ENCODE peak calls at places on chromosomes 1 and 21, in seven cellular contexts. M is HTR-8/SVneo, S is HEK293T, K is brain microvascular endothelial cell, G is lower lobe of right lung, W is ureter, F is omental fat pad. Y is an unnamed sample.

GRCh38 chr1:205375816-205376545 is 19.3 kb upstream of the KLHDC8A start:
- DNase-seq in M (peak), S (peak), K (peak), G (no peak), W (no peak), F (no peak), Y (peak)

GRCh38 chr21:26883768-26884167 is 38.6 kb upstream of the ADAMTS1 start:
- DNase-seq in M (no peak), S (no peak), K (no peak), G (no peak), W (no peak), F (no peak), Y (no peak)

GRCh38 chr1:185017338-185017737 is 28.0 kb upstream of the RNF2 start:
- DNase-seq in M (peak), S (no peak), K (peak), G (no peak), W (no peak), F (no peak), Y (no peak)

GRCh38 chr1:206112600-206113301 is 4.4 kb downstream of the AVPR1B start:
- DNase-seq in M (no peak), S (no peak), K (no peak), G (peak), W (no peak), F (no peak), Y (peak)

GRCh38 chr1:201198598-201198997 is 8.0 kb downstream of the IGFN1 start:
- DNase-seq in M (no peak), S (no peak), K (no peak), G (no peak), W (no peak), F (no peak), Y (no peak)

GRCh38 chr1:110260194-110260593 is 50.1 kb downstream of the KCNC4 start:
- DNase-seq in M (no peak), S (no peak), K (no peak), G (no peak), W (no peak), F (no peak), Y (no peak)

GRCh38 chr1:35112668-35113067 is 33.5 kb downstream of the ZMYM1 start:
- DNase-seq in M (no peak), S (no peak), K (no peak), G (no peak), W (no peak), F (no peak), Y (no peak)

GRCh38 chr21:45880097-45881068 is 101.2 kb upstream of the COL6A1 start:
- DNase-seq in M (peak), S (peak), K (peak), G (peak), W (peak), F (peak), Y (peak)

GRCh38 chr1:47870480-47870879 is 126.7 kb downstream of the TRABD2B start:
- DNase-seq in M (no peak), S (no peak), K (no peak), G (no peak), W (no peak), F (no peak), Y (no peak)

GRCh38 chr21:21997390-21998333 is 999.5 kb downstream of the NCAM2 start:
- DNase-seq in M (no peak), S (no peak), K (no peak), G (no peak), W (no peak), F (no peak), Y (peak)

Y was measured in T47D.